ENCODE peak calls at places on chromosome 15, in ten cellular contexts. K is fibroblast of lung, V is gastrocnemius medialis, L is HL-60, U is retinal pigment epithelial cell, I is upper lobe of right lung, B is PC-3, R is mammary epithelial cell, W is GM10248, J is psoas muscle. G is an unnamed sample.

GRCh38 chr15:77870195-77871065 is 207.1 kb downstream of the TBC1D2B start:
- DNase-seq in K (peak; percentile 39), V (peak; percentile 54), L (peak; percentile 58), U (no peak), I (peak; percentile 71), B (peak; percentile 73), R (peak; percentile 51), W (peak; percentile 75), J (peak; percentile 75), G (peak; percentile 69)

GRCh38 chr15:43749690-43750345 is 3.6 kb downstream of the PDIA3 start:
- DNase-seq in K (no peak), V (no peak), L (peak; percentile 7), U (no peak), I (no peak), B (no peak), R (no peak), W (peak; percentile 68), J (no peak), G (no peak)

GRCh38 chr15:41790756-41791546 is 16.7 kb downstream of the MAPKBP1 start:
- DNase-seq in K (peak; percentile 86), V (no peak), L (no peak), U (peak; percentile 76), I (no peak), B (peak; percentile 90), R (peak; percentile 80), W (no peak), J (no peak), G (no peak)

GRCh38 chr15:59053482-59053881 is 51.5 kb upstream of the CCNB2 start:
- DNase-seq in K (no peak), V (no peak), L (no peak), U (no peak), I (no peak), B (no peak), R (no peak), W (no peak), J (no peak), G (no peak)

GRCh38 chr15:56568466-56569167 is 103.7 kb upstream of the MNS1 start:
- DNase-seq in K (no peak), V (no peak), L (no peak), U (no peak), I (no peak), B (no peak), R (peak; percentile 24), W (no peak), J (no peak), G (no peak)

GRCh38 chr15:51403072-51403878 is 61.8 kb downstream of the GLDN start:
- DNase-seq in K (peak; percentile 36), V (no peak), L (no peak), U (no peak), I (no peak), B (peak; percentile 76), R (peak; percentile 21), W (no peak), J (no peak), G (no peak)

GRCh38 chr15:66931768-66932633 is 133.4 kb upstream of the SMAD3 start:
- DNase-seq in K (peak; percentile 65), V (no peak), L (no peak), U (peak; percentile 82), I (peak; percentile 69), B (peak; percentile 84), R (peak; percentile 54), W (no peak), J (no peak), G (no peak)

GRCh38 chr15:92810418-92811138 is 89.5 kb upstream of the CHD2 start:
- DNase-seq in K (peak; percentile 82), V (peak; percentile 74), L (peak; percentile 62), U (no peak), I (peak; percentile 89), B (peak; percentile 74), R (peak; percentile 75), W (no peak), J (peak; percentile 74), G (no peak)

GRCh38 chr15:63041982-63042878 is at the start of gene TPM1:
- DNase-seq in K (peak; percentile 95), V (peak; percentile 83), L (no peak), U (peak; percentile 72), I (peak; percentile 85), B (peak; percentile 49), R (peak; percentile 92), W (peak; percentile 28), J (peak; percentile 92), G (peak; percentile 64)

GRCh38 chr15:94036156-94036555 is 195.2 kb upstream of the MCTP2 start:
- DNase-seq in K (no peak), V (no peak), L (no peak), U (no peak), I (no peak), B (peak; percentile 34), R (no peak), W (no peak), J (no peak), G (no peak)

GRCh38 chr15:79769081-79769481 is 127.7 kb downstream of the MTHFS start:
- DNase-seq in K (no peak), V (no peak), L (peak; percentile 24), U (no peak), I (no peak), B (peak; percentile 71), R (peak; percentile 26), W (no peak), J (no peak), G (no peak)
- TF ChIP-seq CTCF in K (peak; percentile 13), V (peak; percentile 17), L (peak; percentile 57), U (peak; percentile 57), I (peak; percentile 19), B (peak; percentile 71), R (peak; percentile 65), W (peak; percentile 36), J (peak; percentile 33), G (no peak)

GRCh38 chr15:48112242-48112641 is 8.5 kb upstream of the SLC24A5 start:
- DNase-seq in K (peak; percentile 24), V (no peak), L (peak; percentile 9), U (no peak), I (no peak), B (peak; percentile 51), R (peak; percentile 12), W (no peak), J (no peak), G (peak; percentile 15)
- TF ChIP-seq CTCF in K (no peak), V (no peak), L (no peak), U (peak; percentile 73), I (no peak), B (peak; percentile 63), R (peak; percentile 74), W (peak; percentile 46), J (peak; percentile 19), G (peak; percentile 58)

DNA sequence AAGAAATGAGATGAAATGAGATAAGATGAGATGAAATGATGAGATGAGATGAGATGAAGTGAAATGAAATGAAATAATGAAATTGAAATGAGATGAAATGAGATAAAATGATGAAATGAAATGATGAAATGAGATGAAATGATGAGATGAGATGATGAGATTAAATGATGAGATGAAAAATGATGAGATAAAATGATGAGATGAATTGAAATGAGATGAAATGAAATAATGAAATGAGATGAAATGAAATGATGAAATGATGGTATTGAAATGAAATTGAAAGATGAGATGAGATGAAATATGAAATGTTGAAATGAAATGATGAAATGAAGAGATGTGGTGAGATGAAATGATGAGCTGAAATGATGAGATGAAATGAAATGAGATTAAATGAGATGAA is 231.0 kb downstream of the GOLGA6L6 start:
- DNase-seq in K (no peak), V (no peak), L (no peak), U (no peak), I (no peak), B (no peak), R (no peak), W (no peak), J (no peak), G (no peak)
- TF ChIP-seq CTCF in K (no peak), V (no peak), L (no peak), U (no peak), I (no peak), B (no peak), R (no peak), W (no peak), J (no peak), G (no peak)

GRCh38 chr15:85764649-85765277 is 30.0 kb downstream of the KLHL25 start:
- DNase-seq in K (peak; percentile 55), V (peak; percentile 70), L (no peak), U (no peak), I (no peak), B (no peak), R (peak; percentile 55), W (no peak), J (no peak), G (no peak)
- TF ChIP-seq CTCF in K (no peak), V (no peak), L (no peak), U (no peak), I (no peak), B (no peak), R (no peak), W (no peak), J (no peak), G (no peak)

GRCh38 chr15:68364660-68365035 is 67.3 kb downstream of the ITGA11 start:
- DNase-seq in K (no peak), V (no peak), L (no peak), U (no peak), I (no peak), B (no peak), R (no peak), W (no peak), J (no peak), G (no peak)

GRCh38 chr15:68365140-68365745 is 66.7 kb downstream of the ITGA11 start:
- DNase-seq in K (no peak), V (peak; percentile 54), L (no peak), U (peak; percentile 36), I (no peak), B (no peak), R (no peak), W (no peak), J (no peak), G (no peak)

GRCh38 chr15:68367226-68367625 is 64.7 kb downstream of the ITGA11 start:
- DNase-seq in K (no peak), V (no peak), L (no peak), U (no peak), I (no peak), B (no peak), R (no peak), W (no peak), J (no peak), G (no peak)

GRCh38 chr15:68365770-68366169 is 66.2 kb downstream of the ITGA11 start:
- DNase-seq in K (no peak), V (no peak), L (no peak), U (no peak), I (no peak), B (no peak), R (no peak), W (no peak), J (no peak), G (no peak)

DNA sequence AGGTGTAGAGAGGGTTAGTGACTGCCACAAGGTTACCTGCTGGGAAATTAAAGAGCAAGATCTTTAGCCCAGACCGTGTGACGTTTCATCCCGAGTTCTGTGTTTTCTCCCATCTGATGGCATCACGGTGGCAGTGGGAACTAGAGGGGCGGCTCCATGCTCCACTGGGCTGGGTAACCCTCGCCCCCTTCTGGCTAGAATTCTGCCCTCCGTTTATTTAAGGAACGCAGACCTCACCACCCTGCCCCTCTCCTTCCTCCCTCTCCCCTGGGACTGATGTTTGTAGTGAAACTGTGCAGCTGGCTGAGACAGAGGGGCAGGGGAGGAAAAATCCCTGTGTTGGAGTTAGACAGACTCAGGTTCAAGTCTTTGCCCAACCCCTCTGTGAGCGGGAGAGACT is 65.6 kb downstream of the ITGA11 start:
- DNase-seq in K (no peak), V (no peak), L (no peak), U (no peak), I (no peak), B (no peak), R (no peak), W (no peak), J (no peak), G (no peak)
- TF ChIP-seq CTCF in K (no peak), V (no peak), L (no peak), U (peak; percentile 16), I (no peak), B (no peak), R (peak; percentile 2), W (no peak), J (no peak), G (no peak)